ENCODE peak calls at places on chromosomes 11 and 22, in four cellular contexts. G, A, O and U are unnamed samples.

GRCh38 chr22:21100149-21101032 is 54.6 kb downstream of the LRRC74B start:
- DNase-seq in G (no peak), A (no peak), O (no peak), U (no peak)

GRCh38 chr11:83773950-83774880 is 488.0 kb upstream of the CCDC90B start:
- DNase-seq in G (no peak), A (no peak), O (no peak), U (no peak)

GRCh38 chr11:9663699-9664275 is at the start of gene SWAP70:
- DNase-seq in G (peak), A (peak), O (peak), U (peak)

GRCh38 chr11:68044898-68045351 is 6.1 kb downstream of the TCIRG1 start:
- DNase-seq in G (no peak), A (no peak), O (no peak), U (no peak)

GRCh38 chr22:32660292-32660691 is 141.2 kb upstream of the TIMP3 start:
- DNase-seq in G (peak), A (peak), O (peak), U (peak)

GRCh38 chr11:35280727-35281126 is 138.6 kb downstream of the SLC1A2 start:
- DNase-seq in G (no peak), A (no peak), O (no peak), U (no peak)

GRCh38 chr11:134149371-134149770 is 74.4 kb downstream of the NCAPD3 start:
- DNase-seq in G (no peak), A (no peak), O (no peak), U (no peak)

GRCh38 chr22:24693359-24693758 is 81.2 kb downstream of the PIWIL3 start:
- DNase-seq in G (no peak), A (no peak), O (no peak), U (no peak)

GRCh38 chr22:37266581-37267127 is 15.7 kb upstream of the CYTH4 start:
- DNase-seq in G (no peak), A (no peak), O (no peak), U (no peak)

DNA sequence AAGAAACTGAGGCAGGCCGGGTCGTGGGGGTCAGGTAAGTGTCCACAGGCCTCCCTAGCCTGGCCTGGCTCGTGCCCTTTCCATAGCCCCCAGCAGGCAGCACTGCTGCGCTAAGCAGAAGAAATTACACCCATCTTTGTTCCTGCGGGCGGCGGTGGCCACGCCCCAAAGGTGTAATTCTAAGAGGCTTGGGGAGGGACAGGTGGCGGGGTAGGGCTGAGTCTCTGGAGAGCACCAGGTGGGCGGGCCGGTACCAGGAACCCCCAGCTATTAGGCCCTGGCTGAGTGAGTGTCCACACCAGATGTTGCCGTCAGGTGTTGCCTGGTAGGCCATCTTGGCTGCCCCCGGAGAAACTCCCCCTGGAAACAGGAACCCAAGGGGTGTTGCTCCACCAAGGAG is 12.3 kb upstream of the ARAP1 start:
- DNase-seq in G (peak), A (no peak), O (no peak), U (no peak)
- TF ChIP-seq TAF1 in G (peak), A (no peak), O (no peak), U (no peak)

GRCh38 chr11:118887219-118887618 is 3.5 kb downstream of the CXCR5 start:
- DNase-seq in G (no peak), A (no peak), O (no peak), U (no peak)

GRCh38 chr11:118892515-118892914 is 8.8 kb downstream of the CXCR5 start:
- DNase-seq in G (no peak), A (no peak), O (no peak), U (no peak)

GRCh38 chr11:118888398-118888797 is 4.7 kb downstream of the CXCR5 start:
- DNase-seq in G (no peak), A (peak), O (no peak), U (no peak)

GRCh38 chr11:118886681-118887111 is 3.0 kb downstream of the CXCR5 start:
- DNase-seq in G (no peak), A (no peak), O (no peak), U (no peak)

DNA sequence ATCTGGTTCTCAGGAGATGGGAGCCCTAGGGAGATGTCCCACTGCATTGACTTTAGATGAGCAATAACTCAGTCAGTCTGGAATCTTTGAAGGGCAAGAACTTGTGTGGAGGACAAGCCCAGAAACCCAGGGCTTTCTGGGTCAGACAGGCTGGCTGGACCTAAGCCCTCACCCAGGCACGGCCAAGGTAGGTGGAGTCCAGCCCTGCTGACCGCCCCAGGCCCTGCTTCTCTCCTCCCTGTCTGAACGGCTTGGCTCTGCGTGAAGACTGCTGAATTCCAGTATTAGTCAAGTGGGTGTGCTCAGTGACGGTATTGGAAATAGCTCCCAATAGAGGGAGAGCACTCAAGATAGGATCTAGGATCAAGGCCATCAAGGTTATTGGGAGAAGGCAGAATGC is 6.1 kb downstream of the CXCR5 start:
- DNase-seq in G (no peak), A (no peak), O (no peak), U (no peak)
- TF ChIP-seq POLR2A in G (no peak), A (no peak), O (no peak), U (no peak)

DNA sequence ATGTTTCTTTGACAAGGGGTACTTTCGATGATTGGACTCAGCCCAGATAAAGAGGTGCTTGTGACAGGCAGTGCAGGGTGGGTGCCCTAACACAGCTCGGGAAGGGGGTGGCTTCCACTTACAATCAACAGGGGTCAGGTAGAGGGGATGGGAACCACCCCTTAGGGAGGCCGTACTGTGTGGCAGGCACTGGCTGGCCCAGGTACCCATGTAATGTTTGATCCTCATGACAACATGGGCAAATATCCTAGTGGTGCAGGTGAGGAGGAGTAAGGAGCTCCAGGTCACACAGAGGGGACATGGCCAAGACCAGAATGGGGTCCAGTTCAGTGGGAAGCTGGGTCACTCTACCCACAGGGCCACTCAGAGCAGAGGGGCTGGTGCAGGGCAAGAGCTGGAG is 3.1 kb downstream of the APOL4 start:
- DNase-seq in G (no peak), A (no peak), O (no peak), U (no peak)
- TF ChIP-seq TAF1 in G (no peak), A (no peak), O (no peak), U (no peak)

GRCh38 chr11:65470433-65470832 is 28.4 kb upstream of the MALAT1 start:
- DNase-seq in G (no peak), A (no peak), O (no peak), U (no peak)

GRCh38 chr11:65473275-65473860 is 25.5 kb upstream of the MALAT1 start:
- DNase-seq in G (no peak), A (peak), O (no peak), U (no peak)

GRCh38 chr11:65468874-65469333 is 29.9 kb upstream of the MALAT1 start:
- DNase-seq in G (no peak), A (peak), O (peak), U (no peak)

GRCh38 chr11:65476632-65477270 is 22.1 kb upstream of the MALAT1 start:
- DNase-seq in G (no peak), A (no peak), O (no peak), U (no peak)

DNA sequence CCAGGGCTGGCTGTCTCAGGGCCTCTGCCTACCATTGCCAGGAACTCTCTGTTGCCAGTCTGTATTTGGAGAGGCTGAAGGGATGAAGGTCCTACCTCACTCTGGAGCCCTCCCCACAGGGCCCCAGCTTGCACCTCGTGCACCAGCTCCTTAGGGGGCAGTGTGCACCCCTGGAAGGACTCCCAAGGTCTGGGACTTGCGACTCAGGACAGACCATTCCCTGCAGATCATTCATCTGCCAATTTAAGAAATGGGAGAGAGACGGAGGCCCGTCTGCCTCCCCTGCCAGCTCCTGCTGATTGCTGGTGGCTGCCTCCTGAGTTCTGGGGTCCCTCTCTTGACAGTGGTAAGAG is 27.5 kb upstream of the MALAT1 start:
- DNase-seq in G (no peak), A (peak), O (peak), U (no peak)
- TF ChIP-seq POLR2A in G (no peak), A (no peak), O (no peak), U (no peak)